ENCODE peak calls at places on chromosomes 12 and 14, in six cellular contexts. F is H9; U is uterus; V is CD8-positive, alpha-beta T cell; K is WTC11; P is BJ. R is an unnamed sample.

GRCh38 chr14:103721334-103722120 is 5.9 kb downstream of the ZFYVE21 start:
- DNase-seq in V (no peak), U (no peak), P (no peak), K (no peak), F (no peak), R (no peak)

GRCh38 chr12:32809846-32810245 is 54.1 kb upstream of the YARS2 start:
- DNase-seq in F (no peak), U (no peak), P (no peak), K (no peak), V (no peak), R (no peak)

GRCh38 chr14:32728957-32729356 is 209.7 kb upstream of the NPAS3 start:
- DNase-seq in K (no peak), F (no peak), V (no peak), P (no peak), U (no peak), R (no peak)

GRCh38 chr12:75553865-75554555 is 42.6 kb upstream of the KRR1 start:
- DNase-seq in K (no peak), V (no peak), U (no peak), P (peak), F (no peak), R (no peak)

GRCh38 chr12:47458273-47458672 is 247.6 kb downstream of the RPAP3 start:
- DNase-seq in F (no peak), V (no peak), K (no peak), P (no peak), U (no peak), R (no peak)

GRCh38 chr14:58243790-58244555 is 670 bp upstream of the PSMA3 start:
- DNase-seq in K (no peak), V (no peak), F (no peak), P (no peak), U (no peak), R (no peak)

GRCh38 chr12:123839826-123840225 is 77.7 kb downstream of the DNAH10 start:
- DNase-seq in K (no peak), V (no peak), P (no peak), F (no peak), U (no peak), R (no peak)

GRCh38 chr14:85688024-85688423 is 158.1 kb downstream of the FLRT2 start:
- DNase-seq in U (no peak), F (no peak), K (no peak), P (no peak), V (no peak), R (no peak)

GRCh38 chr14:84303140-84303539 is 1226.8 kb upstream of the FLRT2 start:
- DNase-seq in P (no peak), K (no peak), V (no peak), U (no peak), F (no peak), R (no peak)

GRCh38 chr14:61470261-61470953 is 149.0 kb downstream of the PRKCH start:
- DNase-seq in V (no peak), P (peak), K (peak), F (peak), U (no peak), R (no peak)

GRCh38 chr12:105995986-105996385 is 142.8 kb downstream of the NUAK1 start:
- DNase-seq in V (no peak), K (no peak), P (peak), F (no peak), U (no peak), R (no peak)

GRCh38 chr14:74955229-74955999 is at the start of gene PGF:
- DNase-seq in K (peak), V (no peak), F (peak), U (peak), P (no peak), R (no peak)

GRCh38 chr14:104715416-104715815 is 8.6 kb upstream of the ADSS1 start:
- DNase-seq in F (no peak), P (no peak), K (no peak), U (no peak), V (no peak), R (no peak)

GRCh38 chr14:22472935-22473854 is 115.8 kb downstream of the DAD1 start:
- DNase-seq in V (no peak), K (peak), U (peak), F (peak), P (no peak), R (no peak)

GRCh38 chr12:32270818-32271710 is 128.3 kb upstream of the FGD4 start:
- DNase-seq in U (no peak), P (no peak), K (no peak), V (no peak), F (no peak), R (no peak)

GRCh38 chr14:77024171-77024627 is 4.3 kb downstream of the IRF2BPL start:
- DNase-seq in U (peak), P (no peak), K (peak), F (peak), V (peak), R (no peak)

GRCh38 chr12:116381744-116382455 is 104.4 kb upstream of the MED13L start:
- DNase-seq in V (no peak), F (peak), K (peak), P (peak), U (no peak), R (no peak)

GRCh38 chr12:5784626-5785130 is 160.4 kb downstream of the ANO2 start:
- DNase-seq in V (no peak), P (no peak), F (peak), U (no peak), K (no peak), R (no peak)

GRCh38 chr12:89663577-89664357 is 44.9 kb downstream of the ATP2B1 start:
- DNase-seq in P (peak), F (no peak), U (no peak), K (no peak), V (no peak), R (no peak)

GRCh38 chr12:7319934-7320333 is 16.1 kb downstream of the ACSM4 start:
- DNase-seq in U (no peak), K (no peak), P (no peak), F (no peak), V (no peak), R (no peak)

GRCh38 chr12:16198884-16199283 is 78.6 kb downstream of the SLC15A5 start:
- DNase-seq in V (no peak), K (peak), F (peak), U (no peak), P (no peak), R (no peak)

GRCh38 chr12:131112016-131112415 is 158.3 kb downstream of the ADGRD1 start:
- DNase-seq in K (no peak), V (no peak), P (no peak), F (no peak), U (no peak), R (no peak)

GRCh38 chr12:131242741-131243496 is 289.2 kb downstream of the ADGRD1 start:
- DNase-seq in U (no peak), V (no peak), F (peak), P (no peak), K (peak), R (no peak)

GRCh38 chr14:69387311-69387710 is 10.8 kb downstream of the ERH start:
- DNase-seq in P (no peak), U (no peak), K (no peak), V (no peak), F (no peak), R (no peak)

GRCh38 chr14:102229071-102229738 is 75.8 kb downstream of the MOK start:
- DNase-seq in P (no peak), U (no peak), F (no peak), K (no peak), V (no peak), R (no peak)

GRCh38 chr14:79325071-79325470 is 886.2 kb downstream of the DIO2 start:
- DNase-seq in V (no peak), P (no peak), F (no peak), K (no peak), U (no peak), R (no peak)

GRCh38 chr14:42224053-42224888 is 617.6 kb downstream of the LRFN5 start:
- DNase-seq in V (no peak), U (peak), K (peak), F (peak), P (no peak), R (peak)

GRCh38 chr14:64510825-64511679 is 6.5 kb downstream of the ZBTB1 start:
- DNase-seq in K (peak), V (peak), U (peak), P (no peak), F (peak), R (peak)

GRCh38 chr12:93733358-93733757 is 56.2 kb downstream of the CRADD start:
- DNase-seq in F (no peak), K (no peak), V (no peak), P (no peak), U (no peak), R (no peak)

GRCh38 chr14:69038449-69039286 is 59.6 kb upstream of the ACTN1 start:
- DNase-seq in F (no peak), K (no peak), V (no peak), U (peak), P (peak), R (no peak)

GRCh38 chr12:106138646-106139421 is at the start of gene NUAK1:
- DNase-seq in F (peak), P (no peak), U (peak), V (no peak), K (peak), R (no peak)

GRCh38 chr12:55724226-55724939 is 4.2 kb downstream of the RDH5 start:
- DNase-seq in K (peak), V (peak), U (no peak), P (no peak), F (peak), R (no peak)

DNA sequence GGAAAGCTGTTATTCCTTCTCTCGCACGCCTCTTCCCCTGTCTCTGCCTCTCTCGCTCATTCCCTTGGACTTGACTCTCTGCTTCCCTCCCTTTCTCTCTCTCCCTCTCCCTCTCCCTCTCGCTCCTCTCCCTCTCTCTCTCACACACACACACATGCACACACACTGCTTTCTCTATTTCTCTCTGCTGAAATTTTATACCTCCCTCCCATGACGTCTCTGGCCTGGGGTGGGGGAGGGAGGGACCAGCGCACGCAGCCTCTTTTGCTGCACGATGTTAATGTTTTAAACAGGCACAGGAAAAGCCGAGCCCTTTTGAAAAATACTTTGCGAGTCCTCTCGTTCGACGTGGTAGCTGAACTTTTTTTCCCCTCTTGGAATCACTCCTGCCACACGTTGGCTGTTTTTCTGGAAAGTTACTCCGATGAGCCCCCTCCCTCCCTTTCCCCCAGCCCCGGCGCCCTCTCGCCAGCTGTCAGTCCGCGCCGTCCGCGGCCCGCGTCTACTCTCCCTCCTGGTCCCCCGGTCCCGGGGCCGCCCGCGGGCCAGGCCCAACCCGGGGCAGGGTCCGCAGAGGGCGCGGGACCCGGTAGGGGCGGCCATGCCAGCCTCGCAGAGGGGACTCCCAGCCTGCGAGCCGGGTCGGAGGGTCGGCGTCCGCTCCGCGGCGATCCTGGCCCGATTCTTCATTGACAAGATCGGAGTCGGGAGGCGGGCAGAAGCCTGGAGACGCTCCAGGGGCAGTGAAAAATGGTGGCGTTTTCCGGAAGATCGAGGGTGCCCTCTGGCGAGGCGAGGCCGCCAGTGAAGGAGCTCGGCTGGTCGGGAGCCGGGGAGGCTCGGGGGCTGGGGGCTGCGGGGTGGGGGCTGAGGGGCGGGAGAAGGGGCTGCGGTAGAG is at the start of gene TGFB3:
- DNase-seq in F (peak), V (peak), K (peak), P (peak), U (peak), R (peak)
- TF ChIP-seq CTCF in F (peak), V (peak), K (peak), P (peak), U (peak), R (no peak)

DNA sequence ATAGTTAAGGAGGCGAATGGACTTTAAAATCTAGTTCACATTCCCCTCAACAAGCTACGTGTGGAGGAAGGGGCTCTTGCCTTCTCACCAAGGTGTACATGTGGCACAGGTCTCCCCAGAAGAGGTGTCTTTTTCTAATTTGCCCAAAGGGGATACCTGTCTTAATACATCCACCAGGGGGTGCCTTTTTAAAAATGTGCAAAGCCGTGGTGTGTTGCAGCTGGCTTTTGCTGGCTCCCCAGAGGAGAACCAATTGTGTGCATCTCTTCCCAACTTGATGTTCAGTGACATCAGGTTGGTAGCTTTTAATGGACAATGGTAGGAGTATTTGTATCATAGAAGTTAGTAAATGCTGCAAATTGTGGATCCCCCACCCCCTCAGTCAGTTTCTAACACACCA is 33.8 kb downstream of the CREBL2 start:
- DNase-seq in V (peak), P (no peak), K (no peak), F (peak), U (no peak), R (no peak)
- TF ChIP-seq CTCF in V (peak), P (peak), K (peak), F (peak), U (peak), R (no peak)

GRCh38 chr12:125634813-125635212 is 569.6 kb downstream of the AACS start:
- DNase-seq in F (no peak), V (no peak), U (no peak), K (no peak), P (no peak), R (no peak)

DNA sequence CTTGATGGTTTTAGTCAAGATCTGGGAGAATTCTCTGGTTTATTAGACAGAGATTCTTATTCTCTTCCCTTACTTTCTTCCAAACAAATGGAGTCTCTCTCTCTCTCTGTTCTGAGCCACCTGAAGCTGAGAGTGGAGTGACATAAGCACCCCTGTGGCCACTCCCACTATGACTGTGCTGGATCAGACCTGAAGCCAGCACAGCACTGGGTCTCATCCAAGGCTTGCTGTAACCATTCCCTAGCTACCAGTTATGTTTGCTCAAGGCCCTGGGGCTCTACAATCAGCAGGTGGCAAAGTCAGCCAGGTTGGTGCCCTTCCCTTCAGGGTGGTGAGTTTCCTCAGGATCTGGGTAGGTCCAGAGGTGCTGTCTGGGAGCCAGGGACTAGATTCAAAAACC is 568.5 kb downstream of the AACS start:
- DNase-seq in V (no peak), P (no peak), U (no peak), K (no peak), F (peak), R (no peak)
- TF ChIP-seq CTCF in V (no peak), P (no peak), U (no peak), K (no peak), F (no peak), R (no peak)

GRCh38 chr14:89015016-89015415 is 190.6 kb downstream of the TTC8 start:
- DNase-seq in U (no peak), P (no peak), V (no peak), K (no peak), F (no peak), R (no peak)
- TF ChIP-seq CTCF in U (no peak), P (peak), V (no peak), K (no peak), F (peak), R (no peak)

GRCh38 chr14:53180272-53181221 is 27.4 kb upstream of the DDHD1 start:
- DNase-seq in U (no peak), K (peak), V (no peak), P (no peak), F (peak), R (no peak)
- TF ChIP-seq CTCF in U (peak), K (peak), V (no peak), P (peak), F (peak), R (no peak)

DNA sequence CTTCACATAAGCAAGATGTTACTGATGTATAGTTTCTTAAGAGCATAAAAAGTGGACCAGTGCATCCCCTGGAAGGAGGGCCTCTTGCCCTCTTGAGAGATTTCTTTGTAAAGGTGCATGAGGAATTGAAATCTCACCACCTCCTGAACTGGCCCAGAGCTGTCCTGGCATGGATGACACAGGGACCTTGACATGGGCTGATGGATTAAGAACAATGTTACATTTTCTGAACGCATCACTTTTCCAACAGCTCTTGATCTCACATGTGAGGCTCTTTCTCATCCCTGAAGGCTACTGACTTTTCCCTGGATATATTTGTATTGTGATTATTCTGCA is 360.4 kb downstream of the RGS6 start:
- DNase-seq in P (no peak), F (no peak), V (no peak), U (no peak), K (no peak), R (no peak)
- TF ChIP-seq CTCF in P (no peak), F (peak), V (no peak), U (no peak), K (peak), R (no peak)

DNA sequence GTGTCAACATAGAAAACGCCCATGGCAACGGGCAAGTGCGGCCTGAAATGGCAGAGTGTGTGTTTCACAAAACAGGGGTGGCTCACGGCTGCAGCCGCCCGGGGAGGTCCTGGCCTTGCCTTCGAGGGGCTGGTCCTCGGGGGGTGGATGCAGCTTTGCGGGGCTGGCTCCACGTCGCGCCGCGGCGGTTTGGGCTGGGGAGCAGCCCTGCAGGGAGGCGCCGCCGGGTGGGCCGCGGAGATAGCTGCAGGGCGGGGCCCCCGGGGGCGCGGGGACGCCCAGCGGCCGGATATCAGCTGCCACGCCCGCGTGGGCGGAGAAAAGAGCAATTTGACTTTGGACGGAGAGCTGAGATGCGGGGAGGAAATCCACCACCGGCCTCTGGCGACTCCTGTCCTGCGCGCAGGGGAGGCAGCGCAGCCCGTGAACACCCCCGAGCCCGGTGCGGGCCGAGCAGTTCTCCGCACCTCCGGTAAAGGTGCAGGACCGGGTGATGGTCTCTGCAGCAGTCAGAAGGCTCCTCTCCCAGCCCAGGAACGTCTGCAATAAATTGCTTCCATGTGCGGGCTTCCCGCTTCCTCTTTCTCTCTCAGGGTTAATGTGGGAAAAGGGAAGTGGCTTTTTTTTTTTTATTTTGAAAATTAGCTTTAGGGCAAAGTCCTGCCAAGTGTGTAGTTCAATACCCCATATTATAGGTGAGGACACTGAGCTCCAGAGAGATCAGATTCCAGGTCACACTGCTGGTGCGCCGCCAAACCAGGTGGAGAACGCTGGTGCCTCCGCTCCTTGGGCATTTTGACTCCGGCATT is 110.5 kb downstream of the ARF6 start:
- DNase-seq in U (peak), F (peak), P (no peak), V (peak), K (peak), R (peak)
- TF ChIP-seq CTCF in U (peak), F (no peak), P (no peak), V (peak), K (no peak), R (no peak)

GRCh38 chr12:43579240-43579639 is 27.2 kb upstream of the ADAMTS20 start:
- DNase-seq in K (no peak), F (no peak), U (no peak), V (no peak), P (no peak), R (no peak)

GRCh38 chr12:43578782-43579181 is 26.8 kb upstream of the ADAMTS20 start:
- DNase-seq in V (no peak), U (no peak), P (no peak), K (no peak), F (no peak), R (no peak)

GRCh38 chr12:43576162-43576561 is 24.2 kb upstream of the ADAMTS20 start:
- DNase-seq in U (no peak), K (no peak), P (no peak), F (no peak), V (no peak), R (no peak)

GRCh38 chr12:43580601-43581000 is 28.6 kb upstream of the ADAMTS20 start:
- DNase-seq in F (no peak), U (no peak), V (no peak), P (no peak), K (no peak), R (no peak)
- TF ChIP-seq CTCF in F (no peak), U (no peak), V (no peak), P (no peak), K (no peak), R (no peak)

GRCh38 chr12:67415473-67415872 is 146.3 kb downstream of the CAND1 start:
- DNase-seq in K (peak), U (no peak), V (no peak), P (no peak), F (peak), R (no peak)
- TF ChIP-seq CTCF in K (no peak), U (no peak), V (no peak), P (peak), F (peak), R (no peak)

R was measured in omental fat pad.